ENCODE peak calls at places on chromosomes 11 and 22, in seven cellular contexts. A, X, E, I, F, B and O are unnamed samples. For H3K36me3, the result is how much of the 10 kb centered on the place peaks cover.

GRCh38 chr22:42340150-42340549 is 69.7 kb upstream of the TCF20 start:
- DNase-seq in E (no peak), X (no peak), B (no peak), I (no peak), F (no peak), A (no peak), O (no peak)

GRCh38 chr11:120128392-120129172 is 9.3 kb downstream of the TRIM29 start:
- DNase-seq in E (no peak), X (peak), B (no peak), I (no peak), F (no peak), A (peak), O (no peak)

GRCh38 chr11:120236169-120237107 is 3.5 kb upstream of the POU2F3 start:
- DNase-seq in X (peak), F (no peak), A (no peak), I (peak), E (no peak), B (no peak), O (no peak)

GRCh38 chr11:65502274-65502851 is 3.5 kb downstream of the MALAT1 start:
- DNase-seq in B (no peak), F (no peak), I (no peak), X (peak), A (no peak), E (no peak), O (peak)

GRCh38 chr11:71309611-71310010 is 57.2 kb upstream of the SHANK2 start:
- DNase-seq in E (no peak), A (peak), I (no peak), B (no peak), X (no peak), F (no peak), O (no peak)

GRCh38 chr11:126335463-126335760 is 20.1 kb upstream of the ST3GAL4 start:
- DNase-seq in E (no peak), X (no peak), B (no peak), I (no peak), A (peak), F (no peak), O (no peak)

GRCh38 chr11:9315078-9315688 is 790 bp upstream of the TMEM41B start:
- DNase-seq in A (peak), E (no peak), I (no peak), X (peak), B (no peak), F (no peak), O (no peak)

GRCh38 chr11:36222755-36223635 is 66.2 kb downstream of the COMMD9 start:
- DNase-seq in B (no peak), I (no peak), E (no peak), X (peak), F (no peak), A (no peak), O (no peak)

GRCh38 chr22:39650996-39651782 is 80.6 kb downstream of the CACNA1I start:
- DNase-seq in I (no peak), X (no peak), F (no peak), A (no peak), B (no peak), E (no peak), O (no peak)

GRCh38 chr11:125123947-125124633 is 12.7 kb upstream of the TMEM218 start:
- DNase-seq in A (peak), B (peak), X (peak), E (peak), F (no peak), I (peak), O (peak)

GRCh38 chr22:19878461-19879247 is 24.0 kb upstream of the GNB1L start:
- DNase-seq in A (peak), E (no peak), F (no peak), I (no peak), X (peak), B (no peak), O (no peak)

GRCh38 chr22:19880786-19881569 is 26.3 kb upstream of the GNB1L start:
- DNase-seq in A (peak), B (no peak), F (no peak), X (peak), E (peak), I (peak), O (peak)

GRCh38 chr22:19879651-19879995 is 24.9 kb upstream of the GNB1L start:
- DNase-seq in I (no peak), A (peak), B (no peak), E (no peak), X (no peak), F (no peak), O (no peak)

GRCh38 chr22:19879248-19879575 is 24.5 kb upstream of the GNB1L start:
- DNase-seq in X (no peak), I (no peak), A (peak), B (no peak), F (no peak), E (no peak), O (no peak)

DNA sequence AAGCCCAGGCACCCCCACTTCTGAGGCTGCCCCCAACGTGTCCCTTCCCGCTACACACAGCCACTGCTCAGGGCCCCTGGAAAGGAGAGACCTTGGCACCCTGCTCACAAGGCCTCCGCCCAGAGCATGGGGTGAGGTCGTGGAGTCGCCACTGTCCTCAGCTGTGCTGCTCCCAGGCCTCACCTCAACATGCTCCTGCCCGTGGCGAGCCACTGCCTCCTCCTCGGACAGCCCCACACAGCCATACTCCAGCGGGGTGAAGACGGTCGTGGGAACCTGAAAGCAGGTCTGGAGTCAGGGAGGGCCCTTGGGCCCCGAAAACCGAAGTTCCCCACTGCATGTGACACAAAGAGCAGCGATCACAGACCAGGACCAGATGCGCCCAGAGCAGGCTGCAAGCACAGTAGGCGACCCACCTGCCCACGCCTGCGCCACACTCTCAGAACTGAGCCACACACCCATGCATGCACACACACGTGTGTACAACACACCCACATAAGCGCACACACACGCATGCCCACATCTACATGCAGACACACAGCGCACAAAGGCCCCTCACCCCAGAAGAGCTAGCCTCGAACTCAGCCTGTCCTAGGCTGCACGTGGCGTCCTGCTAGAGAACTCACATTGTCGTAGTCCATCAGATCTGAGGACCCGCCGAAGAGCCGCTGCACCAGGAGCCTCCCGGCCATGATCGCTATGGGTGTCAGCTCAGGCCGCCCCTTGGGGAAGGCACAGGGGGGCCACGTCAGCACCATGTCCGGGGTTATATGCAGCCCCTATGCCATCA is 25.5 kb upstream of the GNB1L start:
- DNase-seq in B (no peak), F (no peak), A (peak), X (no peak), E (no peak), I (no peak), O (no peak)
- H3K27ac ChIP-seq in B (no peak), F (no peak), A (no peak), X (peak), E (no peak), I (peak), O (peak)

GRCh38 chr22:47846206-47846605 is 1083.8 kb downstream of the TBC1D22A start:
- DNase-seq in A (no peak), I (no peak), X (no peak), B (no peak), E (no peak), F (no peak), O (no peak)
- TF ChIP-seq CTCF in A (no peak), I (no peak), X (no peak), B (no peak), E (no peak), F (no peak), O (no peak)

DNA sequence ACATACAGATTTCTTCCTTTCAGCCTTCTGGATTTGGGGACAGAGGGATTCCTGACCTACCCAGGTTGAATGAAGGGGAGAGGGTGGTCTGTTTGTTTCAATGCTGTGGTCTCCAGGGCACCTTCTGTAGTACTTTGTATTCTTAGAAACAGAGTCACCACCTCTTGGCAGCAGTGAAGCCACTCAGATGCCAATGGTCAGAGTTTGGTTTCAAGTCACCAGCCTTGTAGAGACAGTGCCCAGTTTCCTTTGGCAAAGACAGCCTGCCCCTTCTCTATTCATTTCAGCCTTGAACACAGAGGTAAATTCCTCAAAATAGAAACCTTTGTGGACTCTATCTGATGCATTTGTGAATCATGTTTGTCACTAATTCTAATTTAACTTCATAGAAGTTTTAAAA is 111.7 kb upstream of the RASSF10 start:
- DNase-seq in F (peak), I (no peak), B (no peak), E (peak), A (no peak), X (no peak), O (no peak)
- H3K36me3 ChIP-seq in F (under half), I (under half), B (under half), E (under half), A (under half), X (under half), O (under half)

DNA sequence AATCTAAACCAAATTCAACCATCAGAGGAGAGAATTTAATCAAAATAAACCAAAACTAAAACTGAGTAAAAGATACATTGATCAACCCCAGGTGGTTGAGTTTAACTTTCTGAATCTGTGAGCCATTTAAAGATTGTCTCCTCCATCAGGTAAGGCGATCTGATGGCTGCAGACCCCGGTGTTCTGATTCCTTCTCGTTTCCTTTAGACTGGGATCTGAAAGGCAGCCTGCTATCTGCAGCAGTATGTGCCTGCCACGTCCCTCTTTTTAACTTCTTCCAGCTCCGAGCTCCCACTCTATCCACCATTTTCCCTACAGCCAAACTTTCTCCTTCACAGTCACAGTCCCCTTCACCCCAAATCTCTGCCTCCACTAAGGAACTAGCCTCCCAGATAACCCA is 66.1 kb upstream of the ARHGAP32 start:
- DNase-seq in I (no peak), E (no peak), X (no peak), B (no peak), F (no peak), A (no peak), O (no peak)
- H3K27ac ChIP-seq in I (no peak), E (no peak), X (no peak), B (no peak), F (no peak), A (no peak), O (no peak)

GRCh38 chr11:121870202-121871045 is 245.6 kb downstream of the BLID start:
- DNase-seq in X (no peak), B (no peak), I (no peak), E (peak), A (no peak), F (no peak), O (no peak)
- TF ChIP-seq CTCF in X (no peak), B (no peak), I (peak), E (peak), A (no peak), F (peak), O (peak)

DNA sequence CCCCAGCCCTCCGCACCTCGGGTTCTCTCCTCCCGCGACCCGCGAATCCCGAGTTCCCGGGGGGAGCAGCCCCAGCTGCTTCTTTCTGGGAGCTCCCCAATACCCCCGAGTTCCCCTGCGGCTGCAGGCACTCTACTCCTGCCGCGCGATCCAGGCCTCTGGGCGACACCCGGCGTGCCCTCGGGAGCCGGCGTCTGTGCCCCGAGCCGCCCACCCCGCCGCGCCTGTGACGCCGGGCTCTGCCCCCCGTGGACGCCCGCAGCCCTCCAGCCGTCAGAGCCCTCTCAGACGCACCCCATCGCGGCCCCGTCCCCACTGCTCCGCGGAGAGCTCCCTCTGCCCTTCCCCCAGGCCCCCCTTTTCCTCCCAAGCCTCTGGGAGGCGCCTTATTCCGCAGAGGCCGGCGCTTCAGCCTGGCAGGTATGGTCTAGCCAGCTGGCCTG is 422 bp downstream of the GLB1L2 start:
- DNase-seq in F (no peak), I (no peak), E (no peak), X (no peak), B (no peak), A (peak), O (no peak)
- H3K36me3 ChIP-seq in F (under half), I (under half), E (under half), X (under half), B (under half), A (under half), O (under half)